ENCODE peak calls at places on chromosomes 12 and 14, in four cellular contexts. One of them, this sample, is unnamed.

GRCh38 chr14:101628471-101628966 is 67.2 kb downstream of the DIO3 start:
- DNase-seq in heart left ventricle: peak
- DNase-seq in A673: peak
- DNase-seq in HCT116: peak
- DNase-seq in this sample: peak

GRCh38 chr14:68911594-68912227 is 67.4 kb downstream of the ACTN1 start:
- DNase-seq in HCT116: peak
- DNase-seq in heart left ventricle: peak
- DNase-seq in A673: peak
- DNase-seq in this sample: peak

GRCh38 chr12:85829391-85829790 is 6.8 kb downstream of the RASSF9 start:
- DNase-seq in HCT116: no peak
- DNase-seq in A673: no peak
- DNase-seq in heart left ventricle: no peak
- DNase-seq in this sample: no peak

GRCh38 chr12:23128462-23128861 is 503.5 kb downstream of the ETNK1 start:
- DNase-seq in heart left ventricle: no peak
- DNase-seq in A673: no peak
- DNase-seq in HCT116: no peak
- DNase-seq in this sample: no peak

GRCh38 chr12:95385646-95386045 is 88.3 kb upstream of the METAP2 start:
- DNase-seq in A673: no peak
- DNase-seq in heart left ventricle: no peak
- DNase-seq in HCT116: no peak
- DNase-seq in this sample: no peak

GRCh38 chr12:91274886-91275285 is 92.3 kb upstream of the DCN start:
- DNase-seq in A673: no peak
- DNase-seq in heart left ventricle: no peak
- DNase-seq in HCT116: no peak
- DNase-seq in this sample: no peak

GRCh38 chr12:44019118-44019517 is 183.2 kb downstream of the TMEM117 start:
- DNase-seq in heart left ventricle: no peak
- DNase-seq in A673: peak
- DNase-seq in HCT116: no peak
- DNase-seq in this sample: no peak

GRCh38 chr14:37588956-37589737 is 5.9 kb downstream of the FOXA1 start:
- DNase-seq in heart left ventricle: no peak
- DNase-seq in HCT116: no peak
- DNase-seq in A673: no peak
- DNase-seq in this sample: no peak

GRCh38 chr12:102992297-102992696 is 34.8 kb downstream of the ASCL1 start:
- DNase-seq in A673: no peak
- DNase-seq in HCT116: no peak
- DNase-seq in heart left ventricle: no peak
- DNase-seq in this sample: no peak

GRCh38 chr12:132285311-132285741 is 44.1 kb downstream of the GALNT9 start:
- DNase-seq in A673: no peak
- DNase-seq in heart left ventricle: peak
- DNase-seq in HCT116: no peak
- DNase-seq in this sample: no peak

GRCh38 chr14:68824517-68825347 is 31.9 kb upstream of the ZFP36L1 start:
- DNase-seq in HCT116: peak
- DNase-seq in A673: peak
- DNase-seq in heart left ventricle: peak
- DNase-seq in this sample: peak

GRCh38 chr12:19620222-19620621 is 180.9 kb downstream of the AEBP2 start:
- DNase-seq in HCT116: no peak
- DNase-seq in heart left ventricle: no peak
- DNase-seq in A673: no peak
- DNase-seq in this sample: no peak

GRCh38 chr12:105907982-105908381 is 230.8 kb downstream of the NUAK1 start:
- DNase-seq in HCT116: no peak
- DNase-seq in A673: no peak
- DNase-seq in heart left ventricle: no peak
- DNase-seq in this sample: no peak

GRCh38 chr14:71776463-71777359 is 155.5 kb upstream of the RGS6 start:
- DNase-seq in heart left ventricle: no peak
- DNase-seq in A673: no peak
- DNase-seq in HCT116: no peak
- DNase-seq in this sample: no peak

GRCh38 chr14:99789581-99789980 is 3.6 kb upstream of the EML1 start:
- DNase-seq in heart left ventricle: no peak
- DNase-seq in HCT116: no peak
- DNase-seq in A673: no peak
- DNase-seq in this sample: no peak

GRCh38 chr12:39412210-39412609 is 30.7 kb downstream of the KIF21A start:
- DNase-seq in HCT116: no peak
- DNase-seq in heart left ventricle: no peak
- DNase-seq in A673: no peak
- DNase-seq in this sample: no peak

GRCh38 chr12:71938728-71939385 is at the start of gene TPH2:
- DNase-seq in HCT116: peak
- DNase-seq in heart left ventricle: no peak
- DNase-seq in A673: peak
- DNase-seq in this sample: peak

GRCh38 chr14:40697221-40697620 is 909.5 kb upstream of the LRFN5 start:
- DNase-seq in HCT116: no peak
- DNase-seq in A673: no peak
- DNase-seq in heart left ventricle: no peak
- DNase-seq in this sample: no peak

GRCh38 chr14:95770777-95771176 is 56.9 kb upstream of the TCL1A start:
- DNase-seq in A673: peak
- DNase-seq in HCT116: no peak
- DNase-seq in heart left ventricle: no peak
- DNase-seq in this sample: no peak

GRCh38 chr12:115660211-115660805 is 617.2 kb downstream of the MED13L start:
- DNase-seq in A673: no peak
- DNase-seq in HCT116: no peak
- DNase-seq in heart left ventricle: no peak
- DNase-seq in this sample: no peak

GRCh38 chr14:95265106-95266094 is 54.3 kb downstream of the CLMN start:
- DNase-seq in A673: peak
- DNase-seq in heart left ventricle: no peak
- DNase-seq in HCT116: peak
- DNase-seq in this sample: peak

GRCh38 chr12:97301576-97301975 is 161.0 kb upstream of the RMST start:
- DNase-seq in A673: no peak
- DNase-seq in HCT116: no peak
- DNase-seq in heart left ventricle: no peak
- DNase-seq in this sample: no peak

GRCh38 chr12:16325426-16325825 is 22.0 kb upstream of the MGST1 start:
- DNase-seq in HCT116: no peak
- DNase-seq in heart left ventricle: no peak
- DNase-seq in A673: no peak
- DNase-seq in this sample: no peak

GRCh38 chr12:110245278-110245868 is 35.7 kb upstream of the ATP2A2 start:
- DNase-seq in HCT116: no peak
- DNase-seq in A673: peak
- DNase-seq in heart left ventricle: peak
- DNase-seq in this sample: no peak

GRCh38 chr12:29510591-29511174 is 13.2 kb upstream of the OVCH1 start:
- DNase-seq in HCT116: no peak
- DNase-seq in heart left ventricle: no peak
- DNase-seq in A673: no peak
- DNase-seq in this sample: no peak

GRCh38 chr14:64891173-64891838 is 11.6 kb upstream of the SPTB start:
- DNase-seq in HCT116: no peak
- DNase-seq in heart left ventricle: no peak
- DNase-seq in A673: no peak
- DNase-seq in this sample: no peak

GRCh38 chr12:19058235-19059021 is 71.1 kb upstream of the PLEKHA5 start:
- DNase-seq in heart left ventricle: no peak
- DNase-seq in HCT116: no peak
- DNase-seq in A673: no peak
- DNase-seq in this sample: no peak

GRCh38 chr12:102522768-102523167 is 42.4 kb upstream of the IGF1 start:
- DNase-seq in HCT116: no peak
- DNase-seq in A673: no peak
- DNase-seq in heart left ventricle: no peak
- DNase-seq in this sample: no peak

GRCh38 chr12:34109390-34109789 is 87.1 kb downstream of the ALG10 start:
- DNase-seq in A673: no peak
- DNase-seq in HCT116: no peak
- DNase-seq in heart left ventricle: no peak
- DNase-seq in this sample: no peak

GRCh38 chr12:49335118-49335954 is 1.7 kb downstream of the C1QL4 start:
- DNase-seq in HCT116: no peak
- DNase-seq in heart left ventricle: no peak
- DNase-seq in A673: no peak
- DNase-seq in this sample: no peak

GRCh38 chr14:59303216-59303615 is 114.7 kb downstream of the DAAM1 start:
- DNase-seq in HCT116: no peak
- DNase-seq in heart left ventricle: no peak
- DNase-seq in A673: no peak
- DNase-seq in this sample: no peak

GRCh38 chr12:102990419-102990818 is 32.9 kb downstream of the ASCL1 start:
- DNase-seq in A673: no peak
- DNase-seq in HCT116: no peak
- DNase-seq in heart left ventricle: no peak
- DNase-seq in this sample: no peak

GRCh38 chr12:64256166-64256800 is 34.2 kb upstream of the KICS2 start:
- DNase-seq in HCT116: peak
- DNase-seq in A673: peak
- DNase-seq in heart left ventricle: no peak
- DNase-seq in this sample: no peak

GRCh38 chr12:15777355-15778012 is 11.7 kb downstream of the EPS8 start:
- DNase-seq in HCT116: no peak
- DNase-seq in heart left ventricle: no peak
- DNase-seq in A673: no peak
- DNase-seq in this sample: no peak

GRCh38 chr14:91230363-91231035 is 14.0 kb downstream of the GPR68 start:
- DNase-seq in HCT116: no peak
- DNase-seq in heart left ventricle: no peak
- DNase-seq in A673: peak
- DNase-seq in this sample: no peak

GRCh38 chr14:59464651-59465569 is at the start of gene GPR135:
- DNase-seq in heart left ventricle: peak
- DNase-seq in HCT116: no peak
- DNase-seq in A673: peak
- DNase-seq in this sample: peak

GRCh38 chr14:31761325-31761724 is 200.1 kb downstream of the NUBPL start:
- DNase-seq in A673: no peak
- DNase-seq in HCT116: no peak
- DNase-seq in heart left ventricle: no peak
- DNase-seq in this sample: no peak

GRCh38 chr12:122834921-122835692 is at the start of gene HIP1R:
- DNase-seq in A673: peak
- DNase-seq in HCT116: peak
- DNase-seq in heart left ventricle: no peak
- DNase-seq in this sample: no peak

GRCh38 chr14:58944226-58944769 is 244.2 kb upstream of the DAAM1 start:
- DNase-seq in HCT116: no peak
- DNase-seq in A673: no peak
- DNase-seq in heart left ventricle: no peak
- DNase-seq in this sample: no peak

GRCh38 chr12:113310489-113310888 is 24.4 kb downstream of the SLC8B1 start:
- DNase-seq in A673: peak
- DNase-seq in heart left ventricle: no peak
- DNase-seq in HCT116: no peak
- DNase-seq in this sample: no peak
- TF ChIP-seq CTCF in A673: peak
- TF ChIP-seq CTCF in heart left ventricle: no peak
- TF ChIP-seq CTCF in HCT116: no peak
- TF ChIP-seq CTCF in this sample: no peak

DNA sequence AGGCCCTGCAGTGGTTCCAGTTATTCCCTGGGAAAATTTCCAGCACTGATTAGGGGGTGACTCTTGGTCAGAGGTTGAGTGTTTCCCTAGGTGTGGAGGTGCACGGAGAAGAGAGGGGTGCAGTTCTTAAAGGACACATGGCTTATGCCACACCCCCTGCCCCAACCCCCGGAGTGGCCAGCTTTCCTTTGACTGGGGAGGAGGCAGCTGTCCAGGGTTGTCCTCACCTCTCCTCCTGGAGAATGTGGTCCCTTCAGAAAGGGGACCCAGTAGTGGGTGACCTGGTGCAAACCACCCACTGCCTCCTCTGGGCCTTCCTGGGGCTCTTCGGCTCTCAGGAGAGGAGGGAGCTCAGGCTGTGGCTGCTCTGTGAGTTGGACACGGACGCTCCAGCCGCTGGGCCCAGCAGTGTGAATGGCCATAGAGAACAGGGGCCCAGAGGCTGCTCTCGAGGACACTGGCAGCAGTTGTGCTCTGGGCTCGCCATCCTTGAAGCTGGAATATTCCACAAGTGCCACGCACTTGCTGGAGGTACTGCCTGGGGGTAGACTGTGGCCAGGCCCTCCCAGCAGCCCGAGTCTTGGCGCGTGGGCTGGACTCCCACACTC is 13.6 kb downstream of the PACS2 start:
- DNase-seq in heart left ventricle: no peak
- DNase-seq in HCT116: no peak
- DNase-seq in A673: no peak
- DNase-seq in this sample: no peak
- H3K4me3 ChIP-seq in heart left ventricle: no peak
- H3K4me3 ChIP-seq in HCT116: no peak
- H3K4me3 ChIP-seq in A673: no peak
- H3K4me3 ChIP-seq in this sample: no peak

GRCh38 chr14:51750542-51750941 is 98.8 kb downstream of the FRMD6 start:
- DNase-seq in A673: peak
- DNase-seq in heart left ventricle: no peak
- DNase-seq in HCT116: peak
- DNase-seq in this sample: no peak
- TF ChIP-seq CTCF in A673: peak
- TF ChIP-seq CTCF in heart left ventricle: no peak
- TF ChIP-seq CTCF in HCT116: peak
- TF ChIP-seq CTCF in this sample: no peak

GRCh38 chr12:32139064-32139421 is 32.4 kb downstream of the BICD1 start:
- DNase-seq in heart left ventricle: no peak
- DNase-seq in HCT116: no peak
- DNase-seq in A673: peak
- DNase-seq in this sample: no peak

GRCh38 chr12:32136404-32136803 is 29.8 kb downstream of the BICD1 start:
- DNase-seq in A673: no peak
- DNase-seq in HCT116: no peak
- DNase-seq in heart left ventricle: no peak
- DNase-seq in this sample: no peak

GRCh38 chr12:32131666-32132065 is 25.0 kb downstream of the BICD1 start:
- DNase-seq in HCT116: no peak
- DNase-seq in A673: no peak
- DNase-seq in heart left ventricle: no peak
- DNase-seq in this sample: no peak

GRCh38 chr12:32135967-32136366 is 29.3 kb downstream of the BICD1 start:
- DNase-seq in heart left ventricle: no peak
- DNase-seq in A673: no peak
- DNase-seq in HCT116: no peak
- DNase-seq in this sample: no peak

GRCh38 chr12:32134144-32134888 is 27.7 kb downstream of the BICD1 start:
- DNase-seq in heart left ventricle: no peak
- DNase-seq in HCT116: no peak
- DNase-seq in A673: no peak
- DNase-seq in this sample: no peak
- H3K4me3 ChIP-seq in heart left ventricle: no peak
- H3K4me3 ChIP-seq in HCT116: no peak
- H3K4me3 ChIP-seq in A673: no peak
- H3K4me3 ChIP-seq in this sample: no peak

GRCh38 chr12:52984136-52984535 is 22.1 kb upstream of the EIF4B start:
- DNase-seq in A673: no peak
- DNase-seq in heart left ventricle: no peak
- DNase-seq in HCT116: no peak
- DNase-seq in this sample: no peak
- TF ChIP-seq CTCF in A673: no peak
- TF ChIP-seq CTCF in heart left ventricle: no peak
- TF ChIP-seq CTCF in HCT116: peak
- TF ChIP-seq CTCF in this sample: no peak

This sample was measured in lung.